ENCODE peak calls at places on chromosomes 16 and 17, in four cellular contexts. B, M, A and Z are unnamed samples.
A peak's percentile ranks its signal among the peaks of the same experiment; 100 is the strongest.

GRCh38 chr17:19753661-19754463 is 5.8 kb upstream of the ALDH3A1 start:
- DNase-seq in M (peak; percentile 79), B (no peak), A (no peak), Z (no peak)

GRCh38 chr16:87828071-87828971 is 41.0 kb downstream of the SLC7A5 start:
- DNase-seq in A (no peak), M (no peak), B (no peak), Z (no peak)

GRCh38 chr17:15261063-15261817 is 3.9 kb downstream of the PMP22 start:
- DNase-seq in A (peak; percentile 70), M (peak; percentile 78), B (peak; percentile 60), Z (no peak)

GRCh38 chr17:73211745-73212144 is 18.9 kb downstream of the COG1 start:
- DNase-seq in B (no peak), A (no peak), M (peak; percentile 41), Z (no peak)

GRCh38 chr17:17928422-17929386 is 43.5 kb downstream of the TOM1L2 start:
- DNase-seq in B (peak; percentile 8), M (peak; percentile 71), A (peak; percentile 65), Z (no peak)

GRCh38 chr16:27452569-27453475 is 50.8 kb downstream of the IL21R start:
- DNase-seq in M (no peak), B (no peak), A (no peak), Z (no peak)

GRCh38 chr16:18958621-18959578 is 24.8 kb upstream of the TMC7 start:
- DNase-seq in B (no peak), M (no peak), A (no peak), Z (no peak)

GRCh38 chr16:1991135-1991551 is 1.4 kb downstream of the SYNGR3 start:
- DNase-seq in M (no peak), A (no peak), B (no peak), Z (no peak)

GRCh38 chr17:29575511-29576213 is 7.2 kb downstream of the TP53I13 start:
- DNase-seq in A (no peak), M (no peak), B (no peak), Z (no peak)

GRCh38 chr17:78836420-78837021 is 4.1 kb downstream of the USP36 start:
- DNase-seq in A (no peak), B (no peak), M (no peak), Z (no peak)

GRCh38 chr16:74742051-74742481 is 32.6 kb downstream of the FA2H start:
- DNase-seq in M (no peak), A (no peak), B (no peak), Z (no peak)
- H3K4me1 ChIP-seq in M (peaks cover 7% of the 10 kb centered on the region), A (no peaks in the 10 kb centered on the region), B (no peaks in the 10 kb centered on the region), Z (peaks cover 12% of the 10 kb centered on the region)

GRCh38 chr17:48453447-48453846 is 23.4 kb upstream of the SKAP1 start:
- DNase-seq in A (no peak), B (no peak), M (no peak), Z (no peak)

GRCh38 chr17:48456584-48456983 is 26.6 kb upstream of the SKAP1 start:
- DNase-seq in B (no peak), A (no peak), M (no peak), Z (no peak)

GRCh38 chr17:48457080-48457836 is 27.2 kb upstream of the SKAP1 start:
- DNase-seq in A (peak; percentile 70), M (no peak), B (peak; percentile 30), Z (no peak)

GRCh38 chr17:48451489-48451888 is 21.5 kb upstream of the SKAP1 start:
- DNase-seq in A (no peak), M (no peak), B (no peak), Z (no peak)
- TF ChIP-seq CTCF in A (no peak), M (no peak), B (no peak), Z (no peak)

DNA sequence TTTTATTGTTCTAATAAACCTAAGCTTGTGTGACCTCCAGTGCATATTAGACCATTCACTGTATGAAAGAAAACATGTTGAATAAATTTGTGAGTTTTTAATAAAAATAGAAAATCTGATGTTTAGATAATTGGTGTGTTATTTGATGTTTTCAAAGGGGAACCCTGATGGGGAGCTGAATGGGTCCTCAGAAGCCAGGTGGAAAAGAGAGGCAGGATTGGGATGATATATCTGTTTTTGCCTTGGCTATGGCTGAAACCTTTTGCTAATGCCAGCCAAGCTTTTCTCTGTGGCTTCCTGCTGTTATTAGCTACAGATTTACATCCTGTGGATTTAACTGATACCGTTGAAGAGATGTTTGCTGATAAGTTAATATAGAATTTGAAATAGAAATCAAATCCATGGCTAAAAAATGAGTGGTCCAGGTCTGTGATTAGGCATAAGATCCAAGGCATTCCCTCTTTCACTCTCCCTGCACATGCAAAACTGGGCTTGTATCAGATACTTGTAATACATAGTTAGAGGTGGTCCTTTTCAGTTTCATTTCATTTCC is 4.2 kb upstream of the AATF start:
- DNase-seq in M (no peak), B (no peak), A (no peak), Z (no peak)
- H3K27me3 ChIP-seq in M (peaks cover 7% of the 10 kb centered on the region), B (peaks cover 58% of the 10 kb centered on the region), A (peaks cover 87% of the 10 kb centered on the region), Z (peaks cover 51% of the 10 kb centered on the region)

GRCh38 chr16:85560932-85561247 is 52.2 kb upstream of the GSE1 start:
- DNase-seq in M (no peak), A (no peak), B (no peak), Z (no peak)
- H3K4me1 ChIP-seq in M (peaks cover 50% of the 10 kb centered on the region), A (peaks cover 18% of the 10 kb centered on the region), B (peaks cover 12% of the 10 kb centered on the region), Z (peaks cover 10% of the 10 kb centered on the region)

DNA sequence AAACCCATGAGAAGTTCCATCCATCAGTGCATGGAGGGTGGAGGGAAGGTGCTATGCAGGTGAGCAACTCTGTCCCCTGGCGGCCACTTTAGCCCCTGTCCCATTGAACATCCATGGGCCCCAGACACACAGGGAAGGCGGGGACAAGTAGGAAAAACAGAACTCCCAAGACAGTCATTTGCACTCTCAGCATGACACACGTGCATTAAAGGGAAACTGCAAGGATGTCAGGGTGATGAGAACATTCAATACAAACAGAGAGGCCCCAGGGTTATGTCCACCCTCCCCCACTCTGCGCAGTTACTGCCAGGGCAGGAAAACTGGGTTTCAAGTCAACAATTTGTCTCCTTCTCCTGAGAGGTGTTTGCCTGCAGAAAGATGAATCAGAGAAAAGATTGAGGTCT is 44.0 kb upstream of the AKTIP start:
- DNase-seq in B (no peak), A (peak; percentile 17), M (no peak), Z (no peak)
- TF ChIP-seq CTCF in B (no peak), A (peak; percentile 29), M (no peak), Z (no peak)

DNA sequence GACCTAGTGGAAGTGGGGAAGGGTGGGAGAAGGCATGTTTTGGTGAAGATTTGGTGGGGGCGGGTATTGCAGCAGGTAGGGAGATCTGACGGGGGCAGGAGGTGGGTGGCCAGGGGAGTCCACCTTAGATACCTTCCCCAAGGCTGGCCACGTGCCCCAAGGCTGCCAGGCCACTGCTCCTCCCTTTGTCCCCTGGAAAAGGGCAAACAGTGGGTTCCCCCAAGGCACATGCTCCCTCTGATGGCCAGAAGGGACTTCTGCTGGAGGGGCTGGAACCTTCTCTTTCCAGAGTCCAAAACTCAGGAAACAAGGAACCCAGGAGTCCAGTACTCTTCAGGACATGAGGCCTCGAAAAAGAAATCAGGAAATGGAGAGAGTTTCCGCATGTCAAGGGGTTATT is 6.2 kb upstream of the PSMD3 start:
- DNase-seq in M (no peak), B (no peak), A (no peak), Z (no peak)
- H3K27me3 ChIP-seq in M (no peaks in the 10 kb centered on the region), B (no peaks in the 10 kb centered on the region), A (peaks cover 36% of the 10 kb centered on the region), Z (no peaks in the 10 kb centered on the region)

DNA sequence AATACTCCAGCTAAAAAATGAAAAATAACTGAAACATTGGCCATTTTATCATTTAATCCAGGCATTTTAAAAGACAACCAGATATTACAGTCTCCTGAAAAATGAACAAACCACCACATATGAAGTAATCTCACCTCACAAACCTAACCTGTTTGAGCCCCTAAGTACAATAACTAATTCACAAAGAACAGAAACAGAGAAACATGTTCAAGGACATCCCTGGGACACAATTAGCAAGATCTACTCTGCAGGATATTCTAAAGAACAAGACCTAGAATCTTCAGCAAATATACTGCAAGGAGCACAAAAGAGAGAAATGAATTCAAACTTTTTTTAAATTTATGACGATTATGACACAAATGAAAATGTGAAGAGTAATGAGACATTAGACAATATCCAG is 50.8 kb upstream of the ANKFY1 start:
- DNase-seq in B (no peak), M (no peak), A (no peak), Z (no peak)
- H3K4me1 ChIP-seq in B (peaks cover 8% of the 10 kb centered on the region), M (peaks cover 47% of the 10 kb centered on the region), A (peaks cover 14% of the 10 kb centered on the region), Z (peaks cover 53% of the 10 kb centered on the region)

GRCh38 chr17:50558581-50558954 is 1.9 kb upstream of the CACNA1G start:
- DNase-seq in M (no peak), B (no peak), A (no peak), Z (no peak)
- TF ChIP-seq CTCF in M (no peak), B (no peak), A (no peak), Z (no peak)

GRCh38 chr16:67154578-67155304 is 3.9 kb upstream of the B3GNT9 start:
- DNase-seq in M (no peak), B (no peak), A (no peak), Z (no peak)
- H3K27me3 ChIP-seq in M (no peaks in the 10 kb centered on the region), B (no peaks in the 10 kb centered on the region), A (peaks cover 7% of the 10 kb centered on the region), Z (no peaks in the 10 kb centered on the region)

GRCh38 chr16:53211253-53211652 is 156.5 kb downstream of the CHD9 start:
- DNase-seq in B (no peak), A (no peak), M (no peak), Z (no peak)

GRCh38 chr16:53213542-53213941 is 158.8 kb downstream of the CHD9 start:
- DNase-seq in M (no peak), A (no peak), B (no peak), Z (no peak)

GRCh38 chr16:53209489-53209888 is 154.7 kb downstream of the CHD9 start:
- DNase-seq in B (no peak), M (no peak), A (peak; percentile 21), Z (no peak)

GRCh38 chr16:53216798-53217197 is 162.0 kb downstream of the CHD9 start:
- DNase-seq in A (no peak), M (no peak), B (no peak), Z (no peak)

GRCh38 chr16:53212899-53213235 is 158.1 kb downstream of the CHD9 start:
- DNase-seq in A (peak; percentile 17), B (no peak), M (no peak), Z (no peak)
- H3K4me1 ChIP-seq in A (peaks cover 35% of the 10 kb centered on the region), B (no peaks in the 10 kb centered on the region), M (peaks cover 90% of the 10 kb centered on the region), Z (peaks cover 78% of the 10 kb centered on the region)